ENCODE peak calls at places on chromosomes 6 and 20, in six cellular contexts. One of them, this sample, is unnamed.

GRCh38 chr6:25186919-25187318 is 92.3 kb upstream of the CARMIL1 start:
- DNase-seq in cardiac muscle cell: no peak
- DNase-seq in endodermal cell: no peak
- DNase-seq in brain microvascular endothelial cell: no peak
- DNase-seq in colonic mucosa: no peak
- DNase-seq in H9: no peak
- DNase-seq in this sample: no peak

GRCh38 chr6:3697609-3698008 is 53.9 kb downstream of the PXDC1 start:
- DNase-seq in endodermal cell: no peak
- DNase-seq in colonic mucosa: no peak
- DNase-seq in brain microvascular endothelial cell: peak; percentile 84
- DNase-seq in cardiac muscle cell: peak; percentile 95
- DNase-seq in H9: no peak
- DNase-seq in this sample: no peak

GRCh38 chr6:86937219-86938079 is at the start of gene HTR1E:
- DNase-seq in brain microvascular endothelial cell: peak; percentile 31
- DNase-seq in colonic mucosa: no peak
- DNase-seq in cardiac muscle cell: peak; percentile 39
- DNase-seq in endodermal cell: peak; percentile 97
- DNase-seq in H9: peak; percentile 95
- DNase-seq in this sample: peak; percentile 65

GRCh38 chr6:139888691-139889122 is 514.3 kb upstream of the CITED2 start:
- DNase-seq in H9: peak; percentile 45
- DNase-seq in colonic mucosa: no peak
- DNase-seq in brain microvascular endothelial cell: no peak
- DNase-seq in cardiac muscle cell: peak; percentile 39
- DNase-seq in endodermal cell: peak; percentile 87
- DNase-seq in this sample: peak; percentile 78

GRCh38 chr20:48039514-48039913 is 254.2 kb upstream of the SULF2 start:
- DNase-seq in endodermal cell: no peak
- DNase-seq in colonic mucosa: no peak
- DNase-seq in H9: no peak
- DNase-seq in cardiac muscle cell: no peak
- DNase-seq in brain microvascular endothelial cell: no peak
- DNase-seq in this sample: no peak

GRCh38 chr6:139429559-139430150 is 55.2 kb upstream of the CITED2 start:
- DNase-seq in endodermal cell: no peak
- DNase-seq in brain microvascular endothelial cell: no peak
- DNase-seq in colonic mucosa: no peak
- DNase-seq in H9: no peak
- DNase-seq in cardiac muscle cell: no peak
- DNase-seq in this sample: no peak

GRCh38 chr6:33088931-33089640 is 13.3 kb downstream of the HLA-DPB1 start:
- DNase-seq in H9: no peak
- DNase-seq in cardiac muscle cell: peak; percentile 56
- DNase-seq in colonic mucosa: no peak
- DNase-seq in endodermal cell: no peak
- DNase-seq in brain microvascular endothelial cell: no peak
- DNase-seq in this sample: no peak

GRCh38 chr6:117568247-117568646 is 34.1 kb downstream of the GOPC start:
- DNase-seq in colonic mucosa: no peak
- DNase-seq in endodermal cell: no peak
- DNase-seq in H9: no peak
- DNase-seq in brain microvascular endothelial cell: no peak
- DNase-seq in cardiac muscle cell: no peak
- DNase-seq in this sample: no peak

GRCh38 chr6:13593720-13594119 is 19.3 kb downstream of the SIRT5 start:
- DNase-seq in colonic mucosa: no peak
- DNase-seq in cardiac muscle cell: peak; percentile 43
- DNase-seq in endodermal cell: no peak
- DNase-seq in H9: no peak
- DNase-seq in brain microvascular endothelial cell: peak; percentile 18
- DNase-seq in this sample: no peak

GRCh38 chr6:110422444-110422822 is 7.1 kb upstream of the DDO start:
- DNase-seq in brain microvascular endothelial cell: no peak
- DNase-seq in colonic mucosa: no peak
- DNase-seq in cardiac muscle cell: peak; percentile 13
- DNase-seq in endodermal cell: no peak
- DNase-seq in H9: no peak
- DNase-seq in this sample: no peak

GRCh38 chr6:149440735-149441662 is 40.9 kb downstream of the SUMO4 start:
- DNase-seq in colonic mucosa: no peak
- DNase-seq in cardiac muscle cell: no peak
- DNase-seq in endodermal cell: no peak
- DNase-seq in brain microvascular endothelial cell: no peak
- DNase-seq in H9: no peak
- DNase-seq in this sample: no peak

GRCh38 chr6:159095561-159096095 is 50.8 kb upstream of the TAGAP start:
- DNase-seq in brain microvascular endothelial cell: no peak
- DNase-seq in colonic mucosa: peak; percentile 12
- DNase-seq in cardiac muscle cell: no peak
- DNase-seq in endodermal cell: peak; percentile 74
- DNase-seq in H9: peak; percentile 50
- DNase-seq in this sample: no peak
- H3K27ac ChIP-seq in brain microvascular endothelial cell: no peak overlapping the region
- H3K27ac ChIP-seq in colonic mucosa: no peak overlapping the region
- H3K27ac ChIP-seq in cardiac muscle cell: no peak overlapping the region
- H3K27ac ChIP-seq in endodermal cell: no peak overlapping the region
- H3K27ac ChIP-seq in H9: no peak overlapping the region
- H3K27ac ChIP-seq in this sample: no peak overlapping the region

GRCh38 chr6:104705916-104706442 is 153.7 kb downstream of the HACE1 start:
- DNase-seq in H9: no peak
- DNase-seq in endodermal cell: no peak
- DNase-seq in colonic mucosa: no peak
- DNase-seq in cardiac muscle cell: no peak
- DNase-seq in brain microvascular endothelial cell: no peak
- DNase-seq in this sample: no peak
- H3K27ac ChIP-seq in H9: no peak overlapping the region
- H3K27ac ChIP-seq in endodermal cell: no peak overlapping the region
- H3K27ac ChIP-seq in colonic mucosa: no peak overlapping the region
- H3K27ac ChIP-seq in cardiac muscle cell: no peak overlapping the region
- H3K27ac ChIP-seq in brain microvascular endothelial cell: no peak overlapping the region
- H3K27ac ChIP-seq in this sample: peak overlapping the region; percentile 24

DNA sequence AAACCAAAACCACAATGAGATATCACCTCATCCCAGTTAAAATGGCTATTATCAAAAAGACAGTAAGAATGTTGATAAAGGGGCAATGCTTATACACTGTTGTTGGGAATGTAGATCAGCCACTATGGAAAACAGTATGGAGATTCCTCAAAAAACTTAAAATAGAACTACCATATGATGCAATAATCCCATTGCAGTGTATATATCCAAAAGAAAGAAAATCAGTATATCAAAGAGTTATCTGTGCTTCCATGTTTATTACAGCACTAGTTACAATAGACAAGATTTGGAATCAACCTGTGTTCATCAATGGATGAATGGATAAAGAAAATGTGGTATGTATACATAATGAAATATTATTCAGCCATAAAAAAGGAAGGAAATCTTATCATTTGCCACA is 3.5 kb upstream of the FABP7 start:
- DNase-seq in brain microvascular endothelial cell: no peak
- DNase-seq in H9: no peak
- DNase-seq in colonic mucosa: no peak
- DNase-seq in endodermal cell: no peak
- DNase-seq in cardiac muscle cell: no peak
- DNase-seq in this sample: no peak
- H3K27ac ChIP-seq in brain microvascular endothelial cell: no peak overlapping the region
- H3K27ac ChIP-seq in H9: no peak overlapping the region
- H3K27ac ChIP-seq in colonic mucosa: no peak overlapping the region
- H3K27ac ChIP-seq in endodermal cell: no peak overlapping the region
- H3K27ac ChIP-seq in cardiac muscle cell: no peak overlapping the region
- H3K27ac ChIP-seq in this sample: no peak overlapping the region

DNA sequence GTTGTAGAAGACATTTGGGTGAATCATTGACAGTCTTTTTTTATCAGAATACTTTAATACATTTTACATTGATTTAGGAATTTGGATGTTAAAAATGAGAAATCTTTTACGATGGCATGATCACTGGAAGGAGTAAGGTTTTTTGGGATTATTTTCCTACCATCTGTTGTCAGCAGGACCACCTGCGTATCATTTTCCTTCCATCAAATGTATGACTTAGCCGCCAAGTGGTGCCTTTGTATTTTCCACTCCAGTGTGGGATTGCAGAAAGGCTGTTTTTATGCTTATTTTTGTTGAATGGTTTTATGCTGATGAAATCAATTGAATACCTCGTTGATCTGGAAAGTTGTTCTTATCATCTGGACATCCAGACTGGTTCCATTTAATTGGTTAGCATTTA is 35.8 kb downstream of the AKAP12 start:
- DNase-seq in H9: no peak
- DNase-seq in colonic mucosa: no peak
- DNase-seq in brain microvascular endothelial cell: no peak
- DNase-seq in endodermal cell: no peak
- DNase-seq in cardiac muscle cell: no peak
- DNase-seq in this sample: no peak
- H3K27ac ChIP-seq in H9: no peak overlapping the region
- H3K27ac ChIP-seq in colonic mucosa: no peak overlapping the region
- H3K27ac ChIP-seq in brain microvascular endothelial cell: peak overlapping the region; percentile 38
- H3K27ac ChIP-seq in endodermal cell: no peak overlapping the region
- H3K27ac ChIP-seq in cardiac muscle cell: no peak overlapping the region
- H3K27ac ChIP-seq in this sample: no peak overlapping the region

GRCh38 chr6:100085162-100085431 is 91.1 kb upstream of the MCHR2 start:
- DNase-seq in brain microvascular endothelial cell: no peak
- DNase-seq in colonic mucosa: no peak
- DNase-seq in endodermal cell: no peak
- DNase-seq in H9: no peak
- DNase-seq in cardiac muscle cell: peak; percentile 56
- DNase-seq in this sample: no peak

GRCh38 chr6:100088009-100088408 is 94.0 kb upstream of the MCHR2 start:
- DNase-seq in colonic mucosa: no peak
- DNase-seq in endodermal cell: no peak
- DNase-seq in cardiac muscle cell: peak; percentile 58
- DNase-seq in H9: no peak
- DNase-seq in brain microvascular endothelial cell: no peak
- DNase-seq in this sample: no peak

GRCh38 chr6:100084301-100085161 is 90.5 kb upstream of the MCHR2 start:
- DNase-seq in cardiac muscle cell: peak; percentile 80
- DNase-seq in colonic mucosa: no peak
- DNase-seq in brain microvascular endothelial cell: no peak
- DNase-seq in H9: no peak
- DNase-seq in endodermal cell: no peak
- DNase-seq in this sample: no peak
- H3K27ac ChIP-seq in cardiac muscle cell: no peak overlapping the region
- H3K27ac ChIP-seq in colonic mucosa: no peak overlapping the region
- H3K27ac ChIP-seq in brain microvascular endothelial cell: no peak overlapping the region
- H3K27ac ChIP-seq in H9: no peak overlapping the region
- H3K27ac ChIP-seq in endodermal cell: no peak overlapping the region
- H3K27ac ChIP-seq in this sample: no peak overlapping the region

GRCh38 chr20:56409946-56410345 is 2.1 kb upstream of the CASS4 start:
- DNase-seq in H9: no peak
- DNase-seq in endodermal cell: no peak
- DNase-seq in colonic mucosa: no peak
- DNase-seq in cardiac muscle cell: no peak
- DNase-seq in brain microvascular endothelial cell: no peak
- DNase-seq in this sample: no peak
- H3K27ac ChIP-seq in H9: no peak overlapping the region
- H3K27ac ChIP-seq in endodermal cell: no peak overlapping the region
- H3K27ac ChIP-seq in colonic mucosa: no peak overlapping the region
- H3K27ac ChIP-seq in cardiac muscle cell: no peak overlapping the region
- H3K27ac ChIP-seq in brain microvascular endothelial cell: no peak overlapping the region
- H3K27ac ChIP-seq in this sample: no peak overlapping the region

This sample was measured in WERI-Rb-1.